ENCODE peak calls at places on chromosomes 6 and 20, in six cellular contexts. One of them, this sample, is unnamed.
A peak's percentile ranks its signal among the peaks of the same experiment; 100 is the strongest.

GRCh38 chr20:31967830-31968249 is at the start of gene XKR7:
- DNase-seq in Daoy: peak; percentile 10
- DNase-seq in fibroblast of mammary gland: no peak
- DNase-seq in substantia nigra: no peak
- DNase-seq in CD8-positive, alpha-beta memory T cell: no peak
- DNase-seq in fibroblast of the conjunctiva: no peak
- DNase-seq in this sample: no peak

GRCh38 chr20:2793471-2793870 is 7.0 kb downstream of the CPXM1 start:
- DNase-seq in Daoy: no peak
- DNase-seq in fibroblast of mammary gland: no peak
- DNase-seq in substantia nigra: no peak
- DNase-seq in CD8-positive, alpha-beta memory T cell: no peak
- DNase-seq in fibroblast of the conjunctiva: no peak
- DNase-seq in this sample: no peak

GRCh38 chr20:36447101-36447500 is 94.2 kb upstream of the MYL9 start:
- DNase-seq in Daoy: no peak
- DNase-seq in fibroblast of mammary gland: no peak
- DNase-seq in substantia nigra: no peak
- DNase-seq in CD8-positive, alpha-beta memory T cell: no peak
- DNase-seq in fibroblast of the conjunctiva: no peak
- DNase-seq in this sample: no peak

GRCh38 chr20:62755817-62756724 is 40.2 kb upstream of the MRGBP start:
- DNase-seq in Daoy: no peak
- DNase-seq in fibroblast of mammary gland: no peak
- DNase-seq in substantia nigra: no peak
- DNase-seq in CD8-positive, alpha-beta memory T cell: no peak
- DNase-seq in fibroblast of the conjunctiva: no peak
- DNase-seq in this sample: no peak

GRCh38 chr6:25603251-25603650 is 48.8 kb upstream of the SCGN start:
- DNase-seq in Daoy: no peak
- DNase-seq in fibroblast of mammary gland: no peak
- DNase-seq in substantia nigra: no peak
- DNase-seq in CD8-positive, alpha-beta memory T cell: no peak
- DNase-seq in fibroblast of the conjunctiva: no peak
- DNase-seq in this sample: no peak

GRCh38 chr6:159217595-159218275 is 48.5 kb downstream of the FNDC1 start:
- DNase-seq in Daoy: no peak
- DNase-seq in fibroblast of mammary gland: no peak
- DNase-seq in substantia nigra: no peak
- DNase-seq in CD8-positive, alpha-beta memory T cell: no peak
- DNase-seq in fibroblast of the conjunctiva: peak; percentile 21
- DNase-seq in this sample: no peak

GRCh38 chr6:149895702-149896310 is 2.1 kb downstream of the RAET1E start:
- DNase-seq in Daoy: peak; percentile 96
- DNase-seq in fibroblast of mammary gland: peak; percentile 80
- DNase-seq in substantia nigra: no peak
- DNase-seq in CD8-positive, alpha-beta memory T cell: no peak
- DNase-seq in fibroblast of the conjunctiva: no peak
- DNase-seq in this sample: peak; percentile 37

GRCh38 chr6:146543940-146544661 is 468 bp downstream of the RAB32 start:
- DNase-seq in Daoy: peak; percentile 65
- DNase-seq in fibroblast of mammary gland: peak; percentile 49
- DNase-seq in substantia nigra: no peak
- DNase-seq in CD8-positive, alpha-beta memory T cell: no peak
- DNase-seq in fibroblast of the conjunctiva: no peak
- DNase-seq in this sample: no peak

GRCh38 chr6:151381722-151382121 is 9.6 kb downstream of the ZBTB2 start:
- DNase-seq in Daoy: no peak
- DNase-seq in fibroblast of mammary gland: no peak
- DNase-seq in substantia nigra: no peak
- DNase-seq in CD8-positive, alpha-beta memory T cell: no peak
- DNase-seq in fibroblast of the conjunctiva: no peak
- DNase-seq in this sample: no peak

GRCh38 chr6:56374841-56375369 is 127.5 kb upstream of the COL21A1 start:
- DNase-seq in Daoy: no peak
- DNase-seq in fibroblast of mammary gland: peak; percentile 87
- DNase-seq in substantia nigra: no peak
- DNase-seq in CD8-positive, alpha-beta memory T cell: no peak
- DNase-seq in fibroblast of the conjunctiva: peak; percentile 85
- DNase-seq in this sample: peak; percentile 46

GRCh38 chr6:42269553-42269952 is 51.9 kb upstream of the MRPS10 start:
- DNase-seq in Daoy: no peak
- DNase-seq in fibroblast of mammary gland: no peak
- DNase-seq in substantia nigra: no peak
- DNase-seq in CD8-positive, alpha-beta memory T cell: no peak
- DNase-seq in fibroblast of the conjunctiva: no peak
- DNase-seq in this sample: no peak

GRCh38 chr6:168956141-168956838 is 297.4 kb downstream of the THBS2 start:
- DNase-seq in Daoy: no peak
- DNase-seq in fibroblast of mammary gland: peak; percentile 43
- DNase-seq in substantia nigra: no peak
- DNase-seq in CD8-positive, alpha-beta memory T cell: no peak
- DNase-seq in fibroblast of the conjunctiva: no peak
- DNase-seq in this sample: no peak

GRCh38 chr20:676967-677366 is 1.4 kb upstream of the SCRT2 start:
- DNase-seq in Daoy: no peak
- DNase-seq in fibroblast of mammary gland: no peak
- DNase-seq in substantia nigra: no peak
- DNase-seq in CD8-positive, alpha-beta memory T cell: no peak
- DNase-seq in fibroblast of the conjunctiva: no peak
- DNase-seq in this sample: no peak

GRCh38 chr6:16949696-16950095 is 152.2 kb upstream of the STMND1 start:
- DNase-seq in Daoy: no peak
- DNase-seq in fibroblast of mammary gland: peak; percentile 50
- DNase-seq in substantia nigra: no peak
- DNase-seq in CD8-positive, alpha-beta memory T cell: no peak
- DNase-seq in fibroblast of the conjunctiva: no peak
- DNase-seq in this sample: no peak

GRCh38 chr6:18058429-18058828 is 64.0 kb downstream of the NHLRC1 start:
- DNase-seq in Daoy: no peak
- DNase-seq in fibroblast of mammary gland: no peak
- DNase-seq in substantia nigra: no peak
- DNase-seq in CD8-positive, alpha-beta memory T cell: no peak
- DNase-seq in fibroblast of the conjunctiva: no peak
- DNase-seq in this sample: no peak

GRCh38 chr20:32007787-32008616 is 2.2 kb upstream of the CCM2L start:
- DNase-seq in Daoy: peak; percentile 75
- DNase-seq in fibroblast of mammary gland: no peak
- DNase-seq in substantia nigra: no peak
- DNase-seq in CD8-positive, alpha-beta memory T cell: no peak
- DNase-seq in fibroblast of the conjunctiva: no peak
- DNase-seq in this sample: no peak

GRCh38 chr20:875115-875514 is 41.0 kb downstream of the ANGPT4 start:
- DNase-seq in Daoy: no peak
- DNase-seq in fibroblast of mammary gland: no peak
- DNase-seq in substantia nigra: no peak
- DNase-seq in CD8-positive, alpha-beta memory T cell: no peak
- DNase-seq in fibroblast of the conjunctiva: no peak
- DNase-seq in this sample: no peak

GRCh38 chr6:8583291-8583690 is 147.9 kb upstream of the SLC35B3 start:
- DNase-seq in Daoy: no peak
- DNase-seq in fibroblast of mammary gland: no peak
- DNase-seq in substantia nigra: no peak
- DNase-seq in CD8-positive, alpha-beta memory T cell: no peak
- DNase-seq in fibroblast of the conjunctiva: no peak
- DNase-seq in this sample: no peak

GRCh38 chr20:48286571-48287551 is 501.6 kb upstream of the SULF2 start:
- DNase-seq in Daoy: no peak
- DNase-seq in fibroblast of mammary gland: no peak
- DNase-seq in substantia nigra: no peak
- DNase-seq in CD8-positive, alpha-beta memory T cell: no peak
- DNase-seq in fibroblast of the conjunctiva: no peak
- DNase-seq in this sample: no peak

GRCh38 chr20:8127553-8128255 is 4.4 kb upstream of the PLCB1 start:
- DNase-seq in Daoy: no peak
- DNase-seq in fibroblast of mammary gland: no peak
- DNase-seq in substantia nigra: no peak
- DNase-seq in CD8-positive, alpha-beta memory T cell: no peak
- DNase-seq in fibroblast of the conjunctiva: no peak
- DNase-seq in this sample: no peak

GRCh38 chr20:1844723-1845523 is 50.3 kb upstream of the SIRPA start:
- DNase-seq in Daoy: peak; percentile 21
- DNase-seq in fibroblast of mammary gland: peak; percentile 48
- DNase-seq in substantia nigra: no peak
- DNase-seq in CD8-positive, alpha-beta memory T cell: no peak
- DNase-seq in fibroblast of the conjunctiva: peak; percentile 23
- DNase-seq in this sample: no peak

GRCh38 chr20:57990396-57990987 is 238.0 kb downstream of the ANKRD60 start:
- DNase-seq in Daoy: peak; percentile 29
- DNase-seq in fibroblast of mammary gland: peak; percentile 52
- DNase-seq in substantia nigra: no peak
- DNase-seq in CD8-positive, alpha-beta memory T cell: no peak
- DNase-seq in fibroblast of the conjunctiva: no peak
- DNase-seq in this sample: no peak

GRCh38 chr6:152087701-152088100 is 280.2 kb downstream of the ESR1 start:
- DNase-seq in Daoy: no peak
- DNase-seq in fibroblast of mammary gland: no peak
- DNase-seq in substantia nigra: no peak
- DNase-seq in CD8-positive, alpha-beta memory T cell: no peak
- DNase-seq in fibroblast of the conjunctiva: no peak
- DNase-seq in this sample: no peak

GRCh38 chr6:3428247-3428646 is 28.6 kb downstream of the SLC22A23 start:
- DNase-seq in Daoy: no peak
- DNase-seq in fibroblast of mammary gland: no peak
- DNase-seq in substantia nigra: no peak
- DNase-seq in CD8-positive, alpha-beta memory T cell: no peak
- DNase-seq in fibroblast of the conjunctiva: no peak
- DNase-seq in this sample: no peak

GRCh38 chr20:62047666-62048345 is 17.9 kb downstream of the TAF4 start:
- DNase-seq in Daoy: no peak
- DNase-seq in fibroblast of mammary gland: no peak
- DNase-seq in substantia nigra: no peak
- DNase-seq in CD8-positive, alpha-beta memory T cell: no peak
- DNase-seq in fibroblast of the conjunctiva: no peak
- DNase-seq in this sample: no peak

GRCh38 chr6:9499709-9500108 is 915.2 kb downstream of the TFAP2A start:
- DNase-seq in Daoy: no peak
- DNase-seq in fibroblast of mammary gland: peak; percentile 15
- DNase-seq in substantia nigra: no peak
- DNase-seq in CD8-positive, alpha-beta memory T cell: no peak
- DNase-seq in fibroblast of the conjunctiva: no peak
- DNase-seq in this sample: no peak

GRCh38 chr6:149320745-149321240 is 3.3 kb downstream of the TAB2 start:
- DNase-seq in Daoy: no peak
- DNase-seq in fibroblast of mammary gland: no peak
- DNase-seq in substantia nigra: no peak
- DNase-seq in CD8-positive, alpha-beta memory T cell: no peak
- DNase-seq in fibroblast of the conjunctiva: no peak
- DNase-seq in this sample: no peak

GRCh38 chr6:4374231-4374630 is 238.9 kb upstream of the ECI2 start:
- DNase-seq in Daoy: no peak
- DNase-seq in fibroblast of mammary gland: no peak
- DNase-seq in substantia nigra: no peak
- DNase-seq in CD8-positive, alpha-beta memory T cell: no peak
- DNase-seq in fibroblast of the conjunctiva: no peak
- DNase-seq in this sample: no peak

GRCh38 chr6:136095961-136096360 is 154.2 kb downstream of the MTFR2 start:
- DNase-seq in Daoy: no peak
- DNase-seq in fibroblast of mammary gland: peak; percentile 80
- DNase-seq in substantia nigra: no peak
- DNase-seq in CD8-positive, alpha-beta memory T cell: no peak
- DNase-seq in fibroblast of the conjunctiva: peak; percentile 28
- DNase-seq in this sample: peak; percentile 35

GRCh38 chr6:40247516-40248115 is 313.4 kb upstream of the MOCS1 start:
- DNase-seq in Daoy: no peak
- DNase-seq in fibroblast of mammary gland: no peak
- DNase-seq in substantia nigra: no peak
- DNase-seq in CD8-positive, alpha-beta memory T cell: no peak
- DNase-seq in fibroblast of the conjunctiva: no peak
- DNase-seq in this sample: no peak

GRCh38 chr6:30759575-30760239 is 15.4 kb upstream of the IER3 start:
- DNase-seq in Daoy: peak; percentile 97
- DNase-seq in fibroblast of mammary gland: peak; percentile 87
- DNase-seq in substantia nigra: no peak
- DNase-seq in CD8-positive, alpha-beta memory T cell: no peak
- DNase-seq in fibroblast of the conjunctiva: no peak
- DNase-seq in this sample: no peak

GRCh38 chr6:45955597-45955996 is 60.1 kb downstream of the CLIC5 start:
- DNase-seq in Daoy: no peak
- DNase-seq in fibroblast of mammary gland: no peak
- DNase-seq in substantia nigra: no peak
- DNase-seq in CD8-positive, alpha-beta memory T cell: no peak
- DNase-seq in fibroblast of the conjunctiva: no peak
- DNase-seq in this sample: no peak

GRCh38 chr20:46797201-46797600 is 87.8 kb downstream of the SLC2A10 start:
- DNase-seq in Daoy: no peak
- DNase-seq in fibroblast of mammary gland: no peak
- DNase-seq in substantia nigra: no peak
- DNase-seq in CD8-positive, alpha-beta memory T cell: no peak
- DNase-seq in fibroblast of the conjunctiva: no peak
- DNase-seq in this sample: no peak

GRCh38 chr20:16419138-16419715 is 154.0 kb downstream of the KIF16B start:
- DNase-seq in Daoy: no peak
- DNase-seq in fibroblast of mammary gland: no peak
- DNase-seq in substantia nigra: no peak
- DNase-seq in CD8-positive, alpha-beta memory T cell: no peak
- DNase-seq in fibroblast of the conjunctiva: no peak
- DNase-seq in this sample: no peak